ENCODE peak calls at places on chromosomes 2 and 18, in nine cellular contexts. F is NCI-H1694; Y is heart left ventricle; W is activated CD4-positive, alpha-beta memory T cell treated with anti-CD3 and anti-CD28 coated beads for 36 hours; K is SW480; G is memory B cell; X is substantia nigra; N is DMS 273 treated with DMSO at 0.1 percent for 48 hours; D is cardiac muscle cell. E is an unnamed sample.

GRCh38 chr18:37260367-37261093 is 305.1 kb downstream of the CELF4 start:
- DNase-seq in W (no peak), F (no peak), G (no peak), N (no peak), D (no peak), X (no peak), K (no peak), Y (no peak), E (no peak)

GRCh38 chr18:48129621-48130082 is 199.2 kb upstream of the SMAD2 start:
- DNase-seq in G (no peak), W (no peak), Y (no peak), F (no peak), K (no peak), D (no peak), N (peak), X (no peak), E (no peak)

GRCh38 chr2:215401896-215402379 is 33.9 kb downstream of the FN1 start:
- DNase-seq in F (no peak), N (no peak), D (peak), W (no peak), K (peak), G (no peak), X (no peak), Y (no peak), E (no peak)

GRCh38 chr2:217325251-217325650 is 465.4 kb upstream of the TNP1 start:
- DNase-seq in K (no peak), W (no peak), F (no peak), N (peak), X (no peak), Y (no peak), G (no peak), D (no peak), E (no peak)

GRCh38 chr2:44549099-44549471 is 187.3 kb downstream of the CAMKMT start:
- DNase-seq in D (peak), W (no peak), Y (no peak), K (peak), N (no peak), G (no peak), X (no peak), F (no peak), E (no peak)

GRCh38 chr2:160427629-160428424 is 65.8 kb downstream of the RBMS1 start:
- DNase-seq in X (no peak), K (no peak), G (no peak), N (no peak), F (no peak), Y (peak), D (peak), W (peak), E (no peak)

GRCh38 chr2:135999899-136000298 is 14.5 kb upstream of the DARS1 start:
- DNase-seq in X (no peak), G (no peak), K (no peak), D (no peak), Y (no peak), F (no peak), N (peak), W (no peak), E (no peak)

GRCh38 chr18:10047237-10047636 is 133.4 kb downstream of the VAPA start:
- DNase-seq in K (no peak), G (no peak), D (peak), F (no peak), W (no peak), N (no peak), X (no peak), Y (no peak), E (no peak)

GRCh38 chr18:61435064-61435652 is 101.9 kb downstream of the CDH20 start:
- DNase-seq in F (no peak), W (no peak), G (no peak), N (no peak), X (no peak), K (no peak), D (peak), Y (no peak), E (no peak)

GRCh38 chr2:200652158-200652557 is 66.3 kb downstream of the AOX1 start:
- DNase-seq in G (no peak), W (no peak), K (no peak), X (no peak), Y (no peak), N (no peak), D (no peak), F (no peak), E (no peak)

GRCh38 chr2:43035922-43036321 is 190.5 kb downstream of the ZFP36L2 start:
- DNase-seq in G (no peak), W (no peak), F (no peak), X (no peak), N (no peak), D (no peak), K (no peak), Y (no peak), E (no peak)